ENCODE peak calls at places on chromosomes 6 and 20, in six cellular contexts. One of them, this sample, is unnamed.

GRCh38 chr6:52063584-52064400 is 23.6 kb downstream of the PKHD1 start:
- DNase-seq in endothelial cell: peak; percentile 68
- DNase-seq in right atrium auricular region: no peak
- DNase-seq in lung: peak; percentile 40
- DNase-seq in Daoy: peak; percentile 76
- DNase-seq in HFFc6: peak; percentile 4
- DNase-seq in this sample: peak; percentile 25

GRCh38 chr6:35262596-35262995 is 3.1 kb downstream of the ZNF76 start:
- DNase-seq in endothelial cell: no peak
- DNase-seq in right atrium auricular region: no peak
- DNase-seq in lung: no peak
- DNase-seq in Daoy: no peak
- DNase-seq in HFFc6: no peak
- DNase-seq in this sample: no peak

GRCh38 chr20:12838261-12838866 is 170.4 kb upstream of the SPTLC3 start:
- DNase-seq in endothelial cell: peak; percentile 10
- DNase-seq in right atrium auricular region: no peak
- DNase-seq in lung: no peak
- DNase-seq in Daoy: no peak
- DNase-seq in HFFc6: no peak
- DNase-seq in this sample: no peak

GRCh38 chr20:4962257-4962855 is 39.0 kb downstream of the SLC23A2 start:
- DNase-seq in endothelial cell: no peak
- DNase-seq in right atrium auricular region: no peak
- DNase-seq in lung: no peak
- DNase-seq in Daoy: peak; percentile 9
- DNase-seq in HFFc6: no peak
- DNase-seq in this sample: no peak

GRCh38 chr20:2151805-2152727 is 50.4 kb downstream of the STK35 start:
- DNase-seq in endothelial cell: no peak
- DNase-seq in right atrium auricular region: no peak
- DNase-seq in lung: peak; percentile 40
- DNase-seq in Daoy: peak; percentile 67
- DNase-seq in HFFc6: peak; percentile 32
- DNase-seq in this sample: no peak

GRCh38 chr20:10902836-10903410 is 229.1 kb upstream of the JAG1 start:
- DNase-seq in endothelial cell: no peak
- DNase-seq in right atrium auricular region: no peak
- DNase-seq in lung: no peak
- DNase-seq in Daoy: no peak
- DNase-seq in HFFc6: no peak
- DNase-seq in this sample: no peak

GRCh38 chr6:159020011-159020410 is 20.0 kb upstream of the RSPH3 start:
- DNase-seq in endothelial cell: no peak
- DNase-seq in right atrium auricular region: no peak
- DNase-seq in lung: no peak
- DNase-seq in Daoy: no peak
- DNase-seq in HFFc6: no peak
- DNase-seq in this sample: no peak

GRCh38 chr20:36271639-36272546 is 34.2 kb upstream of the DLGAP4 start:
- DNase-seq in endothelial cell: no peak
- DNase-seq in right atrium auricular region: no peak
- DNase-seq in lung: no peak
- DNase-seq in Daoy: no peak
- DNase-seq in HFFc6: no peak
- DNase-seq in this sample: no peak

GRCh38 chr20:32575805-32576204 is 9.3 kb downstream of the NOL4L start:
- DNase-seq in endothelial cell: no peak
- DNase-seq in right atrium auricular region: no peak
- DNase-seq in lung: no peak
- DNase-seq in Daoy: no peak
- DNase-seq in HFFc6: no peak
- DNase-seq in this sample: no peak

GRCh38 chr20:60148885-60149284 is 190.7 kb downstream of the CDH26 start:
- DNase-seq in endothelial cell: no peak
- DNase-seq in right atrium auricular region: no peak
- DNase-seq in lung: no peak
- DNase-seq in Daoy: no peak
- DNase-seq in HFFc6: no peak
- DNase-seq in this sample: no peak

GRCh38 chr6:149951096-149951495 is 9.3 kb downstream of the ULBP2 start:
- DNase-seq in endothelial cell: no peak
- DNase-seq in right atrium auricular region: no peak
- DNase-seq in lung: no peak
- DNase-seq in Daoy: no peak
- DNase-seq in HFFc6: no peak
- DNase-seq in this sample: no peak

GRCh38 chr6:168364793-168365421 is 45.3 kb upstream of the DACT2 start:
- DNase-seq in endothelial cell: no peak
- DNase-seq in right atrium auricular region: no peak
- DNase-seq in lung: no peak
- DNase-seq in Daoy: no peak
- DNase-seq in HFFc6: no peak
- DNase-seq in this sample: no peak

GRCh38 chr20:63808964-63809674 is 21.9 kb downstream of the ZBTB46 start:
- DNase-seq in endothelial cell: no peak
- DNase-seq in right atrium auricular region: no peak
- DNase-seq in lung: no peak
- DNase-seq in Daoy: no peak
- DNase-seq in HFFc6: no peak
- DNase-seq in this sample: no peak

GRCh38 chr6:3997144-3997770 is 81.7 kb downstream of the FAM217A start:
- DNase-seq in endothelial cell: no peak
- DNase-seq in right atrium auricular region: no peak
- DNase-seq in lung: no peak
- DNase-seq in Daoy: no peak
- DNase-seq in HFFc6: peak; percentile 69
- DNase-seq in this sample: no peak

GRCh38 chr20:63854069-63854765 is 7.1 kb upstream of the ABHD16B start:
- DNase-seq in endothelial cell: no peak
- DNase-seq in right atrium auricular region: no peak
- DNase-seq in lung: no peak
- DNase-seq in Daoy: peak; percentile 44
- DNase-seq in HFFc6: no peak
- DNase-seq in this sample: peak; percentile 43

GRCh38 chr6:141809901-141810300 is 322.8 kb upstream of the GJE1 start:
- DNase-seq in endothelial cell: no peak
- DNase-seq in right atrium auricular region: no peak
- DNase-seq in lung: no peak
- DNase-seq in Daoy: peak; percentile 11
- DNase-seq in HFFc6: no peak
- DNase-seq in this sample: no peak

GRCh38 chr6:115830895-115831294 is 229.8 kb downstream of the FRK start:
- DNase-seq in endothelial cell: no peak
- DNase-seq in right atrium auricular region: no peak
- DNase-seq in lung: no peak
- DNase-seq in Daoy: peak; percentile 83
- DNase-seq in HFFc6: no peak
- DNase-seq in this sample: peak; percentile 22

GRCh38 chr6:129206761-129207330 is 323.9 kb downstream of the LAMA2 start:
- DNase-seq in endothelial cell: no peak
- DNase-seq in right atrium auricular region: no peak
- DNase-seq in lung: no peak
- DNase-seq in Daoy: no peak
- DNase-seq in HFFc6: no peak
- DNase-seq in this sample: no peak

GRCh38 chr6:6169141-6169540 is 151.3 kb downstream of the F13A1 start:
- DNase-seq in endothelial cell: no peak
- DNase-seq in right atrium auricular region: no peak
- DNase-seq in lung: no peak
- DNase-seq in Daoy: no peak
- DNase-seq in HFFc6: no peak
- DNase-seq in this sample: no peak

GRCh38 chr6:114747995-114748625 is 405.3 kb upstream of the HS3ST5 start:
- DNase-seq in endothelial cell: peak; percentile 58
- DNase-seq in right atrium auricular region: peak; percentile 59
- DNase-seq in lung: peak; percentile 33
- DNase-seq in Daoy: peak; percentile 11
- DNase-seq in HFFc6: peak; percentile 41
- DNase-seq in this sample: no peak

GRCh38 chr6:42095776-42096541 is 45.6 kb downstream of the TAF8 start:
- DNase-seq in endothelial cell: peak; percentile 15
- DNase-seq in right atrium auricular region: no peak
- DNase-seq in lung: no peak
- DNase-seq in Daoy: no peak
- DNase-seq in HFFc6: no peak
- DNase-seq in this sample: no peak

GRCh38 chr6:40426341-40427066 is 160.7 kb downstream of the LRFN2 start:
- DNase-seq in endothelial cell: no peak
- DNase-seq in right atrium auricular region: no peak
- DNase-seq in lung: no peak
- DNase-seq in Daoy: no peak
- DNase-seq in HFFc6: no peak
- DNase-seq in this sample: no peak

GRCh38 chr6:8336406-8336805 is 98.9 kb downstream of the SLC35B3 start:
- DNase-seq in endothelial cell: no peak
- DNase-seq in right atrium auricular region: no peak
- DNase-seq in lung: no peak
- DNase-seq in Daoy: no peak
- DNase-seq in HFFc6: no peak
- DNase-seq in this sample: no peak

GRCh38 chr6:143902827-143903226 is 38.6 kb downstream of the ZC2HC1B start:
- DNase-seq in endothelial cell: no peak
- DNase-seq in right atrium auricular region: no peak
- DNase-seq in lung: no peak
- DNase-seq in Daoy: no peak
- DNase-seq in HFFc6: no peak
- DNase-seq in this sample: no peak